ENCODE peak calls at places on chromosomes 12 and 14, in six cellular contexts. One of them, this sample, is unnamed.

GRCh38 chr12:2336409-2336829 is 283.6 kb downstream of the CACNA1C start:
- DNase-seq in WERI-Rb-1: no peak
- DNase-seq in trophoblast cell: peak
- DNase-seq in cardiac muscle cell: peak
- DNase-seq in heart left ventricle: no peak
- DNase-seq in CD8-positive, alpha-beta memory T cell: no peak
- DNase-seq in this sample: peak

GRCh38 chr14:104706733-104707628 is 17.0 kb upstream of the ADSS1 start:
- DNase-seq in cardiac muscle cell: no peak
- DNase-seq in CD8-positive, alpha-beta memory T cell: no peak
- DNase-seq in WERI-Rb-1: no peak
- DNase-seq in heart left ventricle: no peak
- DNase-seq in trophoblast cell: no peak
- DNase-seq in this sample: no peak

GRCh38 chr12:76094754-76095153 is 10.3 kb upstream of the NAP1L1 start:
- DNase-seq in heart left ventricle: no peak
- DNase-seq in trophoblast cell: no peak
- DNase-seq in WERI-Rb-1: no peak
- DNase-seq in cardiac muscle cell: no peak
- DNase-seq in CD8-positive, alpha-beta memory T cell: no peak
- DNase-seq in this sample: no peak

GRCh38 chr12:106903241-106903950 is 52.3 kb upstream of the TMEM263 start:
- DNase-seq in CD8-positive, alpha-beta memory T cell: peak
- DNase-seq in trophoblast cell: peak
- DNase-seq in heart left ventricle: peak
- DNase-seq in WERI-Rb-1: peak
- DNase-seq in cardiac muscle cell: peak
- DNase-seq in this sample: peak

GRCh38 chr12:119168721-119169120 is 10.0 kb upstream of the HSPB8 start:
- DNase-seq in WERI-Rb-1: no peak
- DNase-seq in heart left ventricle: no peak
- DNase-seq in cardiac muscle cell: no peak
- DNase-seq in CD8-positive, alpha-beta memory T cell: no peak
- DNase-seq in trophoblast cell: peak
- DNase-seq in this sample: no peak

GRCh38 chr12:124296916-124297351 is 2.0 kb downstream of the RFLNA start:
- DNase-seq in trophoblast cell: no peak
- DNase-seq in WERI-Rb-1: no peak
- DNase-seq in cardiac muscle cell: no peak
- DNase-seq in heart left ventricle: no peak
- DNase-seq in CD8-positive, alpha-beta memory T cell: no peak
- DNase-seq in this sample: no peak

GRCh38 chr12:79991586-79991985 is 56.7 kb upstream of the PPP1R12A start:
- DNase-seq in CD8-positive, alpha-beta memory T cell: no peak
- DNase-seq in cardiac muscle cell: no peak
- DNase-seq in trophoblast cell: no peak
- DNase-seq in WERI-Rb-1: no peak
- DNase-seq in heart left ventricle: no peak
- DNase-seq in this sample: no peak

GRCh38 chr12:81296556-81297305 is 218.9 kb downstream of the ACSS3 start:
- DNase-seq in WERI-Rb-1: no peak
- DNase-seq in heart left ventricle: no peak
- DNase-seq in cardiac muscle cell: peak
- DNase-seq in CD8-positive, alpha-beta memory T cell: no peak
- DNase-seq in trophoblast cell: no peak
- DNase-seq in this sample: no peak

GRCh38 chr14:24160499-24160849 is 591 bp upstream of the IRF9 start:
- DNase-seq in cardiac muscle cell: no peak
- DNase-seq in heart left ventricle: no peak
- DNase-seq in CD8-positive, alpha-beta memory T cell: no peak
- DNase-seq in trophoblast cell: no peak
- DNase-seq in WERI-Rb-1: no peak
- DNase-seq in this sample: no peak

GRCh38 chr14:74558655-74559054 is 53.4 kb downstream of the LTBP2 start:
- DNase-seq in CD8-positive, alpha-beta memory T cell: no peak
- DNase-seq in trophoblast cell: no peak
- DNase-seq in cardiac muscle cell: no peak
- DNase-seq in WERI-Rb-1: no peak
- DNase-seq in heart left ventricle: no peak
- DNase-seq in this sample: no peak

GRCh38 chr12:107025691-107026090 is 38.7 kb upstream of the MTERF2 start:
- DNase-seq in trophoblast cell: peak
- DNase-seq in CD8-positive, alpha-beta memory T cell: no peak
- DNase-seq in heart left ventricle: no peak
- DNase-seq in WERI-Rb-1: no peak
- DNase-seq in cardiac muscle cell: no peak
- DNase-seq in this sample: no peak

GRCh38 chr14:101193126-101193844 is 289.8 kb upstream of the RTL1 start:
- DNase-seq in WERI-Rb-1: no peak
- DNase-seq in trophoblast cell: no peak
- DNase-seq in cardiac muscle cell: no peak
- DNase-seq in heart left ventricle: no peak
- DNase-seq in CD8-positive, alpha-beta memory T cell: no peak
- DNase-seq in this sample: no peak

GRCh38 chr14:29601559-29602109 is 326.0 kb downstream of the PRKD1 start:
- DNase-seq in heart left ventricle: no peak
- DNase-seq in WERI-Rb-1: peak
- DNase-seq in cardiac muscle cell: peak
- DNase-seq in trophoblast cell: no peak
- DNase-seq in CD8-positive, alpha-beta memory T cell: no peak
- DNase-seq in this sample: no peak

GRCh38 chr12:113348849-113349536 is 9.4 kb upstream of the PLBD2 start:
- DNase-seq in trophoblast cell: no peak
- DNase-seq in CD8-positive, alpha-beta memory T cell: no peak
- DNase-seq in WERI-Rb-1: no peak
- DNase-seq in cardiac muscle cell: peak
- DNase-seq in heart left ventricle: no peak
- DNase-seq in this sample: no peak

GRCh38 chr14:34732802-34733201 is 18.4 kb upstream of the CFL2 start:
- DNase-seq in trophoblast cell: no peak
- DNase-seq in WERI-Rb-1: no peak
- DNase-seq in CD8-positive, alpha-beta memory T cell: no peak
- DNase-seq in cardiac muscle cell: no peak
- DNase-seq in heart left ventricle: no peak
- DNase-seq in this sample: no peak

GRCh38 chr14:75126121-75126544 is 715 bp downstream of the NEK9 start:
- DNase-seq in trophoblast cell: peak
- DNase-seq in CD8-positive, alpha-beta memory T cell: no peak
- DNase-seq in heart left ventricle: no peak
- DNase-seq in cardiac muscle cell: no peak
- DNase-seq in WERI-Rb-1: no peak
- DNase-seq in this sample: peak

GRCh38 chr12:57123813-57124212 is 4.5 kb upstream of the LRP1 start:
- DNase-seq in WERI-Rb-1: no peak
- DNase-seq in heart left ventricle: no peak
- DNase-seq in CD8-positive, alpha-beta memory T cell: no peak
- DNase-seq in cardiac muscle cell: no peak
- DNase-seq in trophoblast cell: no peak
- DNase-seq in this sample: no peak

GRCh38 chr12:130086777-130087176 is 75.5 kb upstream of the FZD10 start:
- DNase-seq in trophoblast cell: no peak
- DNase-seq in CD8-positive, alpha-beta memory T cell: no peak
- DNase-seq in WERI-Rb-1: no peak
- DNase-seq in heart left ventricle: no peak
- DNase-seq in cardiac muscle cell: no peak
- DNase-seq in this sample: no peak

GRCh38 chr14:65864549-65864948 is 452.0 kb downstream of the FUT8 start:
- DNase-seq in heart left ventricle: no peak
- DNase-seq in cardiac muscle cell: no peak
- DNase-seq in WERI-Rb-1: no peak
- DNase-seq in trophoblast cell: no peak
- DNase-seq in CD8-positive, alpha-beta memory T cell: no peak
- DNase-seq in this sample: no peak

GRCh38 chr14:68549966-68550705 is 242.7 kb downstream of the ZFP36L1 start:
- DNase-seq in heart left ventricle: no peak
- DNase-seq in CD8-positive, alpha-beta memory T cell: no peak
- DNase-seq in WERI-Rb-1: no peak
- DNase-seq in trophoblast cell: no peak
- DNase-seq in cardiac muscle cell: peak
- DNase-seq in this sample: peak

GRCh38 chr12:92552412-92553108 is 150.2 kb upstream of the PLEKHG7 start:
- DNase-seq in CD8-positive, alpha-beta memory T cell: no peak
- DNase-seq in heart left ventricle: no peak
- DNase-seq in trophoblast cell: no peak
- DNase-seq in cardiac muscle cell: peak
- DNase-seq in WERI-Rb-1: no peak
- DNase-seq in this sample: no peak

GRCh38 chr14:68824517-68825347 is 31.9 kb upstream of the ZFP36L1 start:
- DNase-seq in WERI-Rb-1: peak
- DNase-seq in trophoblast cell: peak
- DNase-seq in cardiac muscle cell: peak
- DNase-seq in CD8-positive, alpha-beta memory T cell: no peak
- DNase-seq in heart left ventricle: peak
- DNase-seq in this sample: peak

GRCh38 chr14:34063470-34064164 is 112.7 kb upstream of the EGLN3 start:
- DNase-seq in cardiac muscle cell: no peak
- DNase-seq in CD8-positive, alpha-beta memory T cell: no peak
- DNase-seq in WERI-Rb-1: no peak
- DNase-seq in heart left ventricle: peak
- DNase-seq in trophoblast cell: peak
- DNase-seq in this sample: no peak

GRCh38 chr14:99318091-99318958 is 46.3 kb upstream of the BCL11B start:
- DNase-seq in CD8-positive, alpha-beta memory T cell: no peak
- DNase-seq in trophoblast cell: no peak
- DNase-seq in cardiac muscle cell: no peak
- DNase-seq in WERI-Rb-1: no peak
- DNase-seq in heart left ventricle: no peak
- DNase-seq in this sample: no peak

GRCh38 chr14:77158175-77158908 is 16.8 kb upstream of the ZDHHC22 start:
- DNase-seq in heart left ventricle: no peak
- DNase-seq in cardiac muscle cell: peak
- DNase-seq in CD8-positive, alpha-beta memory T cell: no peak
- DNase-seq in WERI-Rb-1: no peak
- DNase-seq in trophoblast cell: peak
- DNase-seq in this sample: peak

GRCh38 chr12:110565919-110566871 is 16.9 kb downstream of the PPTC7 start:
- DNase-seq in cardiac muscle cell: no peak
- DNase-seq in trophoblast cell: peak
- DNase-seq in heart left ventricle: no peak
- DNase-seq in WERI-Rb-1: no peak
- DNase-seq in CD8-positive, alpha-beta memory T cell: no peak
- DNase-seq in this sample: no peak

GRCh38 chr12:93571360-93571853 is 1.1 kb upstream of the SOCS2 start:
- DNase-seq in CD8-positive, alpha-beta memory T cell: peak
- DNase-seq in WERI-Rb-1: peak
- DNase-seq in cardiac muscle cell: peak
- DNase-seq in trophoblast cell: peak
- DNase-seq in heart left ventricle: peak
- DNase-seq in this sample: peak

GRCh38 chr12:50928392-50928791 is 24.0 kb upstream of the HIGD1C start:
- DNase-seq in WERI-Rb-1: no peak
- DNase-seq in trophoblast cell: no peak
- DNase-seq in CD8-positive, alpha-beta memory T cell: no peak
- DNase-seq in cardiac muscle cell: no peak
- DNase-seq in heart left ventricle: no peak
- DNase-seq in this sample: no peak

GRCh38 chr14:36935976-36936678 is 236.3 kb downstream of the SLC25A21 start:
- DNase-seq in CD8-positive, alpha-beta memory T cell: no peak
- DNase-seq in heart left ventricle: no peak
- DNase-seq in trophoblast cell: no peak
- DNase-seq in cardiac muscle cell: no peak
- DNase-seq in WERI-Rb-1: no peak
- DNase-seq in this sample: no peak

GRCh38 chr14:50954811-50955372 is 10.6 kb upstream of the PYGL start:
- DNase-seq in cardiac muscle cell: peak
- DNase-seq in trophoblast cell: peak
- DNase-seq in heart left ventricle: no peak
- DNase-seq in WERI-Rb-1: no peak
- DNase-seq in CD8-positive, alpha-beta memory T cell: no peak
- DNase-seq in this sample: no peak

GRCh38 chr14:51396222-51396815 is 156.3 kb downstream of the TMX1 start:
- DNase-seq in CD8-positive, alpha-beta memory T cell: no peak
- DNase-seq in WERI-Rb-1: peak
- DNase-seq in heart left ventricle: no peak
- DNase-seq in trophoblast cell: peak
- DNase-seq in cardiac muscle cell: peak
- DNase-seq in this sample: peak

DNA sequence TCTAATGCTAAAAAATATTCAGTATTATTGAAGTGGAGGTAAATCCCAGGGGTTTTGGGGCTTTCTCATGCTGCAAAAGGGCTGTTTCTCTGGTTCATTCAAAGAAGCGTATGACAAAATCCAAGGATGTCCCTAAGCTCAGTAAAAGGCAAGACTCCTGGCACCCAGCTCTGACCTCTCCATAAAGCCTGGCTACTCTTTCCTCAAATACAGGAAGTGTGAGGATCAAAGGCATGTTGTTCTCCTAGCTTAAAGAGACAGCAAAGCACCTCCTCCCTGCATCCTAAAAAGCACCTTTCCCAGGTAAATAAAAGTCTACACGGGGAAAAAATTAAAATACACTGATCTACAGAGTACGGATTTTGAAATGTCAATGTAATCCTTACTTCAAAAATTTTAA is 118.6 kb downstream of the LMNTD1 start:
- DNase-seq in heart left ventricle: no peak
- DNase-seq in CD8-positive, alpha-beta memory T cell: no peak
- DNase-seq in trophoblast cell: no peak
- DNase-seq in WERI-Rb-1: no peak
- DNase-seq in cardiac muscle cell: no peak
- DNase-seq in this sample: no peak
- H3K27ac ChIP-seq in heart left ventricle: no peak
- H3K27ac ChIP-seq in CD8-positive, alpha-beta memory T cell: no peak
- H3K27ac ChIP-seq in trophoblast cell: no peak
- H3K27ac ChIP-seq in WERI-Rb-1: no peak
- H3K27ac ChIP-seq in cardiac muscle cell: no peak
- H3K27ac ChIP-seq in this sample: no peak

GRCh38 chr12:131971226-131971625 is 21.5 kb downstream of the EP400 start:
- DNase-seq in heart left ventricle: no peak
- DNase-seq in CD8-positive, alpha-beta memory T cell: no peak
- DNase-seq in cardiac muscle cell: no peak
- DNase-seq in trophoblast cell: no peak
- DNase-seq in WERI-Rb-1: no peak
- DNase-seq in this sample: no peak
- H3K27ac ChIP-seq in heart left ventricle: no peak
- H3K27ac ChIP-seq in CD8-positive, alpha-beta memory T cell: no peak
- H3K27ac ChIP-seq in cardiac muscle cell: no peak
- H3K27ac ChIP-seq in trophoblast cell: no peak
- H3K27ac ChIP-seq in WERI-Rb-1: no peak
- H3K27ac ChIP-seq in this sample: no peak

GRCh38 chr12:11695321-11695720 is 45.8 kb downstream of the ETV6 start:
- DNase-seq in WERI-Rb-1: no peak
- DNase-seq in cardiac muscle cell: peak
- DNase-seq in CD8-positive, alpha-beta memory T cell: no peak
- DNase-seq in trophoblast cell: no peak
- DNase-seq in heart left ventricle: no peak
- DNase-seq in this sample: no peak
- H3K27ac ChIP-seq in WERI-Rb-1: no peak
- H3K27ac ChIP-seq in cardiac muscle cell: no peak
- H3K27ac ChIP-seq in CD8-positive, alpha-beta memory T cell: no peak
- H3K27ac ChIP-seq in trophoblast cell: no peak
- H3K27ac ChIP-seq in heart left ventricle: no peak
- H3K27ac ChIP-seq in this sample: no peak

DNA sequence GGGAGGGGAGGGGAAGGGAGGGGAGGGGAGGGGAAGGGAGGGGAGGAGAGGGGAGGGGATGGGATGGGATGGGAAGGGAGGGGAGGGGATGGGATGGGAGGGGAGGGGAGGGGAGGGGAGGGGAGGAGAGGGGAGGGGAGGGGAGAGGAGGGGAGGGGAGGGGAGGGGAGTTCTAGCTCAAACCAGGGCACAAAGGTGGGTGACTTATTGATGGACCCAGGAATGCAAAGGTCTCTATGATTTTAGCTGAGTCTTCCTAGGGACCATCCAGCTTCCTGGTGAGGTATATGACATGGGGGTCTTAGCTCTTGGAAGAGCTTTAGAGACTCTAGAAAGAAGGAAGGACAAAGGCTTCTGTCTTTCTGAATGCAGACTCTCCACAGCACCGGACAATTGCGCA is 42.3 kb downstream of the ANO2 start:
- DNase-seq in heart left ventricle: no peak
- DNase-seq in CD8-positive, alpha-beta memory T cell: no peak
- DNase-seq in trophoblast cell: no peak
- DNase-seq in cardiac muscle cell: no peak
- DNase-seq in WERI-Rb-1: no peak
- DNase-seq in this sample: no peak
- H3K27ac ChIP-seq in heart left ventricle: no peak
- H3K27ac ChIP-seq in CD8-positive, alpha-beta memory T cell: no peak
- H3K27ac ChIP-seq in trophoblast cell: no peak
- H3K27ac ChIP-seq in cardiac muscle cell: no peak
- H3K27ac ChIP-seq in WERI-Rb-1: peak
- H3K27ac ChIP-seq in this sample: no peak